ENCODE peak calls at places on chromosome 19, in four cellular contexts. L is fibroblast of lung, H is T-helper 9 cell, B is body of pancreas. X is an unnamed sample.

GRCh38 chr19:18784786-18785120 is 6.4 kb downstream of the COMP start:
- DNase-seq in H (no peak), B (no peak), L (no peak), X (no peak)

GRCh38 chr19:54297759-54298305 is 15.1 kb downstream of the LILRA5 start:
- DNase-seq in L (no peak), H (no peak), B (no peak), X (no peak)

GRCh38 chr19:405138-405965 is 3.6 kb downstream of the C2CD4C start:
- DNase-seq in B (no peak), H (no peak), L (no peak), X (no peak)

GRCh38 chr19:39645800-39646411 is 9.8 kb upstream of the LGALS16 start:
- DNase-seq in H (no peak), L (peak), B (no peak), X (no peak)

GRCh38 chr19:55495646-55496349 is 7.6 kb downstream of the SSC5D start:
- DNase-seq in B (no peak), L (no peak), H (no peak), X (no peak)

GRCh38 chr19:35437152-35437951 is 10.7 kb upstream of the FFAR2 start:
- DNase-seq in L (peak), B (no peak), H (no peak), X (no peak)

GRCh38 chr19:16397791-16398529 is 73.3 kb downstream of the KLF2 start:
- DNase-seq in B (no peak), L (no peak), H (no peak), X (no peak)

GRCh38 chr19:52492991-52493470 is 34.4 kb upstream of the ZNF808 start:
- DNase-seq in B (peak), L (no peak), H (no peak), X (no peak)

GRCh38 chr19:56504581-56504980 is 3.1 kb upstream of the ZNF471 start:
- DNase-seq in L (peak), H (no peak), B (no peak), X (no peak)

GRCh38 chr19:50759886-50760285 is 10.4 kb upstream of the GPR32 start:
- DNase-seq in B (no peak), H (no peak), L (peak), X (no peak)

GRCh38 chr19:12093777-12094176 is 29.2 kb downstream of the ZNF844 start:
- DNase-seq in H (no peak), B (no peak), L (no peak), X (no peak)

GRCh38 chr19:2345794-2346663 is 14.0 kb upstream of the TMPRSS9 start:
- DNase-seq in H (no peak), B (peak), L (peak), X (no peak)

GRCh38 chr19:18062043-18062442 is 24.7 kb downstream of the IL12RB1 start:
- DNase-seq in H (no peak), B (no peak), L (no peak), X (no peak)

GRCh38 chr19:3612330-3612729 is 5.7 kb upstream of the TBXA2R start:
- DNase-seq in B (no peak), L (no peak), H (no peak), X (no peak)

GRCh38 chr19:2051771-2052704 is 994 bp upstream of the MKNK2 start:
- DNase-seq in B (peak), H (peak), L (peak), X (no peak)

GRCh38 chr19:17346109-17346671 is 8.8 kb downstream of the GTPBP3 start:
- DNase-seq in H (peak), L (peak), B (peak), X (no peak)

GRCh38 chr19:54287456-54287855 is 6.5 kb upstream of the LILRB2 start:
- DNase-seq in L (peak), B (no peak), H (no peak), X (no peak)

GRCh38 chr19:17590780-17591688 is 35.6 kb downstream of the COLGALT1 start:
- DNase-seq in H (no peak), L (no peak), B (no peak), X (no peak)

GRCh38 chr19:11154683-11155047 is 917 bp downstream of the SPC24 start:
- DNase-seq in B (no peak), L (no peak), H (no peak), X (no peak)